ENCODE peak calls at places on chromosome 18, in nine cellular contexts. F is right lobe of liver, Z is RWPE1, K is nephron progenitor cell, C is spleen, Q is neural crest cell, G is chondrocyte, J is brain microvascular endothelial cell, R is cardiac muscle cell. I is an unnamed sample.

GRCh38 chr18:22136395-22136794 is 33.0 kb upstream of the GATA6 start:
- DNase-seq in F (no peak), Z (no peak), K (no peak), C (no peak), Q (no peak), G (no peak), J (peak; percentile 75), R (peak; percentile 42), I (no peak)

GRCh38 chr18:3044931-3045698 is 32.2 kb upstream of the LPIN2 start:
- DNase-seq in F (peak; percentile 66), Z (peak; percentile 14), K (no peak), C (no peak), Q (no peak), G (no peak), J (no peak), R (peak; percentile 2), I (peak; percentile 78)

GRCh38 chr18:6876646-6877045 is 147.1 kb downstream of the ARHGAP28 start:
- DNase-seq in F (no peak), Z (no peak), K (no peak), C (no peak), Q (no peak), G (no peak), J (peak; percentile 43), R (peak; percentile 18), I (no peak)

GRCh38 chr18:55334875-55335274 is 253.1 kb downstream of the TCF4 start:
- DNase-seq in F (no peak), Z (no peak), K (no peak), C (no peak), Q (no peak), G (no peak), J (no peak), R (no peak), I (no peak)

GRCh38 chr18:40841473-40841872 is 1113.6 kb upstream of the PIK3C3 start:
- DNase-seq in F (no peak), Z (peak; percentile 15), K (no peak), C (no peak), Q (no peak), G (no peak), J (no peak), R (peak; percentile 68), I (no peak)

GRCh38 chr18:51848702-51849101 is 491.3 kb upstream of the DCC start:
- DNase-seq in F (no peak), Z (no peak), K (no peak), C (no peak), Q (no peak), G (no peak), J (no peak), R (no peak), I (no peak)

GRCh38 chr18:10055125-10055750 is 141.4 kb downstream of the VAPA start:
- DNase-seq in F (no peak), Z (no peak), K (no peak), C (no peak), Q (no peak), G (no peak), J (no peak), R (no peak), I (no peak)

GRCh38 chr18:2986150-2986865 is 26.6 kb downstream of the LPIN2 start:
- DNase-seq in F (no peak), Z (no peak), K (no peak), C (no peak), Q (no peak), G (no peak), J (no peak), R (peak; percentile 65), I (no peak)

GRCh38 chr18:2511451-2511850 is 59.9 kb downstream of the METTL4 start:
- DNase-seq in F (no peak), Z (no peak), K (no peak), C (no peak), Q (no peak), G (no peak), J (no peak), R (no peak), I (no peak)

GRCh38 chr18:62862451-62862850 is 147.1 kb downstream of the PHLPP1 start:
- DNase-seq in F (no peak), Z (no peak), K (no peak), C (no peak), Q (no peak), G (no peak), J (peak; percentile 25), R (no peak), I (no peak)

GRCh38 chr18:59142274-59142673 is 2.6 kb downstream of the SEC11C start:
- DNase-seq in F (no peak), Z (no peak), K (no peak), C (no peak), Q (no peak), G (no peak), J (no peak), R (no peak), I (no peak)

GRCh38 chr18:5197461-5197860 is 404 bp upstream of the AKAIN1 start:
- DNase-seq in F (no peak), Z (no peak), K (peak; percentile 6), C (no peak), Q (no peak), G (no peak), J (no peak), R (no peak), I (no peak)

GRCh38 chr18:5630766-5631413 is 87.1 kb upstream of the EPB41L3 start:
- DNase-seq in F (no peak), Z (no peak), K (no peak), C (no peak), Q (no peak), G (no peak), J (peak; percentile 21), R (no peak), I (no peak)

GRCh38 chr18:36179562-36180334 is 7.5 kb upstream of the MOCOS start:
- DNase-seq in F (peak; percentile 73), Z (no peak), K (no peak), C (no peak), Q (no peak), G (no peak), J (peak; percentile 72), R (peak; percentile 97), I (peak; percentile 43)

GRCh38 chr18:24530630-24531111 is 70.2 kb downstream of the HRH4 start:
- DNase-seq in F (no peak), Z (peak; percentile 23), K (peak; percentile 29), C (no peak), Q (no peak), G (no peak), J (peak; percentile 8), R (peak; percentile 70), I (peak; percentile 32)

DNA sequence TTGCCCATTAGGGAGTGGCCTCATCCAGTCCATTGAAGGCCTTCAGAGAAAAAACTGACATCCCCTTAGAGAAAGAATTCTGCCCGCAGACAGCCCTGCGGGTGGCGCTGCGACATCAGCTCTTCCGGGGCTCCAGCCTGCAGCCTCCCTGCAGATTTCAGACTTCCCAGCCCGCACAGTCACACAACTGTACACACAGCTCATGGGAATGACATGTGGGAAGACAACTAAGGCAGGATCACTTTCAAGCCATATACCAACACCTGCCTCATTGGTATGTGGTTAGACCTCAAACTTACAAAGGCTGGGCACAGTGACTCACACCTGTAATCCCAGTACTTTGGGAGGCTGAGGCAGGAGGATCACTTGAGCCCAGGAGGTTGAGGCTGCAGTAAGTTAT is 24.8 kb upstream of the TUBB6 start:
- DNase-seq in F (no peak), Z (peak; percentile 38), K (no peak), C (no peak), Q (no peak), G (no peak), J (peak; percentile 54), R (peak; percentile 33), I (no peak)
- TF ChIP-seq CTCF in F (no peak), Z (no peak), K (no peak), C (no peak), Q (peak; percentile 24), G (peak; percentile 56), J (peak; percentile 64), R (peak; percentile 38), I (no peak)

GRCh38 chr18:75857558-75857957 is 430.1 kb upstream of the SMIM21 start:
- DNase-seq in F (no peak), Z (no peak), K (no peak), C (no peak), Q (no peak), G (no peak), J (no peak), R (no peak), I (no peak)
- TF ChIP-seq CTCF in F (no peak), Z (no peak), K (no peak), C (no peak), Q (no peak), G (no peak), J (no peak), R (no peak), I (no peak)

GRCh38 chr18:53382870-53383269 is 841.6 kb downstream of the MBD2 start:
- DNase-seq in F (no peak), Z (no peak), K (no peak), C (no peak), Q (no peak), G (no peak), J (no peak), R (no peak), I (no peak)

GRCh38 chr18:53385889-53386288 is 838.6 kb downstream of the MBD2 start:
- DNase-seq in F (no peak), Z (no peak), K (no peak), C (no peak), Q (no peak), G (no peak), J (no peak), R (no peak), I (no peak)

GRCh38 chr18:53375641-53376040 is 848.8 kb downstream of the MBD2 start:
- DNase-seq in F (peak; percentile 51), Z (no peak), K (no peak), C (no peak), Q (no peak), G (no peak), J (no peak), R (no peak), I (no peak)

DNA sequence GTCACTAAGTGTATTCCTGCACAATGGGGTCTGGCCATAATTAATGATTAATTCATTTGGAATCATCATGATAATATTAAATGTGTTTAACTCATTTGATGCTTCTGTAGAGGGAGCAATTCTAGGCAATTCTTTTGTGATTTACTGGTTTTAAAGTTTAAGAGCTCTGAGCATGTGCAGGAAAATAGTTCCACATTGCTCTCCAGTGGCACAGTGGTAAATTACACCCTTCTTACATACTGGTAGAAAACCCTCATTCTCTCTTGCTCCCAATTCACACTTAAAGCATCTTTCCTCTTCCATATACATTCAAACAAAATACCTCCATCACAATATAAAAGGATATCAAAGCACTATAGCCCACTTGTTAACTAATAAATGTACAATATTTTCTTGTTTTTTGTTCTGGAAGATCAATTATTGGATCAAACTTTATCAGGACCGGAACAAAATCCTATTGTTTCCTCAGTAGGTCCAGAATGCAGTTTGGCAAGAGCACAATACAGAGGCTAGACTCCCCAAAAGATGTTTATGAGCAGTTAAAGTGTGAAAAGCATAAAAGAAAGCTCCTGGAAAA is 844.3 kb downstream of the MBD2 start:
- DNase-seq in F (no peak), Z (peak; percentile 0), K (peak; percentile 9), C (no peak), Q (peak; percentile 5), G (no peak), J (no peak), R (peak; percentile 54), I (peak; percentile 3)
- TF ChIP-seq CTCF in F (peak; percentile 22), Z (peak; percentile 61), K (peak; percentile 59), C (peak; percentile 28), Q (peak; percentile 73), G (peak; percentile 70), J (peak; percentile 23), R (peak; percentile 44), I (peak; percentile 15)

DNA sequence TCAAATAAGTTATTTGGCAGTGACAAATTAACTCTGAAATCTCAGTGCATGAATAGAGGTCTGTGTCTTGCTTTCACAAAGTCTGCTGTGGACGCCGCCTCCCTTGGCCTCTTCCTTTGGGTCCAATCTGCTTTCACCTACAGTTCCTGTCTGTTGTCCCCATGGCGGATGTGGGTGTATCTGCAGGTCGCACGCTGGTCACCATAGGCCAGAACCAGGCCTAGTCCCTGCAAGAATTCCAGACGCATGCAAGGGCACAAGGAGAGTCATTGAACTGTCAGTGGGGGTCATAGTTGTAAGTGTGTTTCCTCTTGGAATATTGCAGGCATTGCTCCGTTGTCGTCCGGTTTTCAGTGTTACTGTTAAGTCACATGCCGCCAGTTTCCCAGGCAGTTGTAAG is 7.4 kb downstream of the SOCS6 start:
- DNase-seq in F (peak; percentile 62), Z (no peak), K (no peak), C (no peak), Q (peak; percentile 12), G (no peak), J (no peak), R (no peak), I (peak; percentile 72)
- TF ChIP-seq CTCF in F (no peak), Z (no peak), K (no peak), C (no peak), Q (no peak), G (no peak), J (no peak), R (no peak), I (no peak)